ENCODE peak calls at places on chromosomes 4 and X, in four cellular contexts. N is stomach, K is HepG2, O is tibial nerve. Q is an unnamed sample. For H3K4me1, the result is how much of the 10 kb centered on the place peaks cover.

GRCh38 chr4:15552557-15553362 is 83.1 kb downstream of the CC2D2A start:
- DNase-seq in N (no peak), K (no peak), O (no peak), Q (no peak)

GRCh38 chr4:74428278-74428677 is 16.7 kb upstream of the AREG start:
- DNase-seq in N (no peak), K (no peak), O (no peak), Q (no peak)

GRCh38 chr4:185369729-185370128 is 26.0 kb downstream of the LRP2BP start:
- DNase-seq in N (no peak), K (no peak), O (no peak), Q (no peak)

GRCh38 chr4:113823291-113823659 is 61.7 kb upstream of the CAMK2D start:
- DNase-seq in N (no peak), K (no peak), O (no peak), Q (peak)

GRCh38 chrX:49043220-49043986 is at the start of gene TFE3:
- DNase-seq in N (peak), K (peak), O (peak), Q (peak)

GRCh38 chr4:7514281-7514680 is 79.6 kb upstream of the PSAPL1 start:
- DNase-seq in N (no peak), K (no peak), O (no peak), Q (no peak)

GRCh38 chr4:25160714-25161598 is 707 bp upstream of the SEPSECS start:
- DNase-seq in N (no peak), K (peak), O (peak), Q (no peak)

GRCh38 chr4:64581422-64581821 is 172.2 kb upstream of the TECRL start:
- DNase-seq in N (no peak), K (no peak), O (no peak), Q (no peak)

DNA sequence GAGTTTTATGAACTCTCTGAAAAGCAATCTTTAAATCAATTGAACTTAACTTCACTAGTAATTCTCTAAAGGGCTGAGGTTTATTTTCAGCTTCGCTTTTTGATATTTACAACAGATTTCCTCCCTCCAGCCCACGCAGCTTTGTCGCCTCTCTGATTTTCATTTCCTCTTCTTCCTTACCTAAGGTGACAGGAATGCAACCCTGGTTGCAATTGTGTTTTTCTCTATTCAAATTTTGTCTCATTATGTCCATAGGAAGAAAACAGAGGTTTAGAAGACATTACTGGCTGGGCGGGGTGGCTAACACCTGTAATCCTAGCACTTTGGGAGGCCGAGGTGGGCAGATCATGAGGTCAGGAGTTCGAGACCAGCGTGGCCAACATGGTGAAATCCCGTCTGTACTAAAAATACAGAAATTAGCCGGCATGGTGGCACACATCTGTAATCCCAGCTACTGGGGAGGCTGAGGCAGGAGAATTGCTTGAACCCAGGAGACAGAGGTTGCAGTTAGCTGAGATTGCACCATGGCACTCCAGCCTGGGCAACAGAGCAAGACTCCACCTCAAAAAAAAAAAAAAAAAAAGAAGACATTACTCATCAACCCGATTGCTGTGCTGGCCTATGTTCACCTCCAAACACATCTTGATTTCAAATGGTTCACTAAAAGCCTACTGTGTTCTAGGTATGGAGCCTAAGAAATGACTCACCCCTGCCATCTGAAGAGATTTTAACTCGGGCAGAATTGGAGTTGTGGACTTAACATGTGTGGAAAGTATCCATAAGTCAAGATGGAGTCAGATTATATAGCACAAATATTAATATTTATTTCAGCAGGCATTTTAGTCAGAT is 36.8 kb downstream of the VSIG4 start:
- DNase-seq in N (no peak), K (no peak), O (no peak), Q (no peak)
- H3K4me1 ChIP-seq in N (under half), K (under half), O (under half), Q (under half)

DNA sequence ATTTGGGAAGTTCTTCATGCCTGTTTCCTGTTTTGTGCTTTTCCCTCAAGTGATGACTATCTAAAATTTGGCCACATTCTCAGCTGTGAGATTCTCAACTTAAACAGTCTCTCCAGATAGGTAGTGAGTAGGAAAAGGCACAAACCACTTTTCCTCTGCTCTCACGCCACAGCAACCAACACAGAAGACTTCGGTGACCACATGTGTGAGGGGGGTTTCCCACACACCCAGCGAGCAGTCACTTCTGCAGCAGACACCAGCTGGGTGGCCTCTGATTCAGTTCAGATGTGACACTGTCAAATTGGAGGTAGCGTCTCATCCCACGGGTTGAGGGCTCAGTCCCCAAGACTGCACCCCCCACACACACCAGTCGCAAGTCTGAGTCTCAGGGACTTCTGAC is 25.1 kb upstream of the CLDN34 start:
- DNase-seq in N (no peak), K (no peak), O (no peak), Q (no peak)
- TF ChIP-seq EP300 in N (no peak), K (no peak), O (no peak), Q (no peak)

GRCh38 chr4:123600921-123601904 is 204.6 kb downstream of the SPRY1 start:
- DNase-seq in N (no peak), K (no peak), O (no peak), Q (no peak)
- H3K4me3 ChIP-seq in N (no peak), K (no peak), O (no peak), Q (no peak)

DNA sequence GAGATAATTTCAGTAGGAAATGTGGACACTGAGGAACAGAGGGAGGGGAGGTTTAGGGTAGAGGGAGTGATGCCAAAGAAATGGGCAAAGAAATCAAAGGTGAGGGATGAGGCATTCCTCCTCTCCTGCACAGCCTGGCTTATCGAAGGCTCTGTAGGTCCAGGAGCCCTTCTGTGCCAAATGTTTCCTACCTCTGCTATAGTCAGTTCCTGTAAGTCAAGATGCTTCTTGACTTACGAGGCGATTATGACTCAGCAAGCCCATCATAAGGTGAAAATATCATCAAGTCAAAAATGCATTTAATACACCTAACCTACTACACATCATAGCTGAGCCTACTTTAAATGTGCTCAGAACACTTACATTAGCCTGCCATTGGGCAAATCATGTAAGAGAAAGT is 60.0 kb upstream of the ARHGAP24 start:
- DNase-seq in N (no peak), K (no peak), O (no peak), Q (no peak)
- H3K4me1 ChIP-seq in N (under half), K (under half), O (under half), Q (under half)

GRCh38 chr4:30912098-30912719 is 192.0 kb downstream of the PCDH7 start:
- DNase-seq in N (no peak), K (no peak), O (no peak), Q (no peak)
- TF ChIP-seq EP300 in N (no peak), K (no peak), O (no peak), Q (no peak)

DNA sequence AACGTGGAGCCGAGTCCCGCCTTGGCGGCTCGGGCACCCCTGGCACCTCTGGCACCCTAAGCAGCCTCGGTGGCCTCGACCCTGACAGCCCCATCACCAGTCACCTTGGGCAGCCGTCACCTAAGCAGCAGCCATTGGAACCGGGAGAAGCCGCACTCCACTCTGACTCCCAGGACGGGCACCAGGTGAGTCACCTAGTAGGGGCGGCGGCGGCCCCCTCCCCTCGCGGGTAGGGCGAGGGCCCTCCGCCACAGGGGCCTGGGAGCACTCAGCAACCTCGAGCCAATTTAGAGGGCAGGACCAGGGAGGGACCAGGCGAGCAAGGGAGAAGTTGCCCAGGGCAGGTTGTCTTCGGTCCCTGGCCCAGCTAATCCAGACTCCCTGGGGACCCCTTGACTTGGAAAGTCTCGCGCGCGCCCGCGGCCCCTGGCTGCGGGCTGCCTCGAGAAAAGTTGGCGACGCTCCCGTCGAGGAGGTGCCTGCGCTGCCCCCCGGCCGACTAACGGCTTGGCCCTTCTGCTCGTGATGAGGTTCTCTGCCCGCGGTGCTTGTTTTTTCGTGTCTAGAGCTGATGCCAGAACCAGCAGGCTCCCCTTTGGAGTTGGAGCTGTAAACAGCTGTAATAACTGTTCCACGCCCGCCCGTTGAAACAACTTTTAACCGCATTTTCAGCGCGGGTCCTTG is 749 bp downstream of the EDA start:
- DNase-seq in N (peak), K (peak), O (peak), Q (no peak)
- H3K4me3 ChIP-seq in N (peak), K (peak), O (peak), Q (peak)

GRCh38 chr4:5887361-5888221 is 5.3 kb downstream of the CRMP1 start:
- DNase-seq in N (no peak), K (no peak), O (no peak), Q (no peak)
- H3K4me1 ChIP-seq in N (under half), K (under half), O (under half), Q (under half)

DNA sequence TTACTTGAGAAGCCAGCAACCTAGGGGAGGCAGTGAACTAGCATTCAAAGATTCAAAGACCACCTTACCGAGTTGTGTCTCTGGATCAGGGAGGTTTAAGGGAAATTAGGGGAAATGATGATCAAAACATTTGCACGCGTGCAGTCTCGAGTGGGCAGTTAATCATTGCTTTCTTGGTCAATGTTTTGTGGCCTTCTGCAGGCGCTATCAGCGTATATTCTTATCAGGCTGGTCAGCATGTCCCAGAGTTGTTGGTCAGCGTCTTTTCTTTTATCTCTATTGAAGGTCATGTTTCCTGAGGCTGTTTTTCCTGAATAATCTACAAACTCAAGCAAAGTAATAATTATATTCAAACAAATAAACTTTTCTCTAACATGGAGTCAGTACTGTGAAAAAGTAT is 84.0 kb upstream of the ZNF81 start:
- DNase-seq in N (no peak), K (no peak), O (no peak), Q (no peak)
- TF ChIP-seq EP300 in N (no peak), K (no peak), O (no peak), Q (no peak)

DNA sequence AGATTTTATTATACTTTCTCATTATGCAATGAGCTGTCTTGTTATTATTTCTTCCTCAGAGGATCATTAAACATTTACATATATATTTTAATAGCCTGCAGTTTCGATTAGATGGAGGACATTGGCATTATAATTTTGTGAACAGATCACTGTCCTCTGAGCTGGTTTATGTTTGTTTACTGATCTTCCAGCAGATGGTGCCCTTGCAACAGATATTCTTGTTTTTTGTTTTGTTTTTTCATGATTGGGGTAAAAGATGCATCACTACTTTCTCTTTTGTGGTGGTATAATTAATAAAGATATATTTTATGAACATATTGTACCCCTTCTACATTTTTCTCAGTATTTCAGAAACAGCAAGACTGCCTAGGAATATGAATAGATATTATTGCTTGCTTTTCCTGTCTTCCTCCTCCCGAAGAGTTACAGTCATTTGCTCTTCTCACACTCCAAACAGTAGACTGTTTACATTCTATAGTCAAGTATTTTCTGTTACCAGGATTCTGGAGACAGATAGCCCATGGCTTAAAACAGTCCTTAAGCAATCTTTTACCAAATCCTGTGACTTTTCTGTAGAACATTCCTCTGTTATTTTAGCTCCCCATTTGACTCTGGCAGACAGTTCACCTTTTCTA is 905.2 kb downstream of the TRAM1L1 start:
- DNase-seq in N (no peak), K (no peak), O (no peak), Q (no peak)
- H3K4me3 ChIP-seq in N (no peak), K (no peak), O (peak), Q (no peak)

GRCh38 chr4:156956359-156956758 is 15.2 kb downstream of the PDGFC start:
- DNase-seq in N (no peak), K (no peak), O (no peak), Q (no peak)
- H3K4me1 ChIP-seq in N (under half), K (under half), O (under half), Q (under half)